ENCODE peak calls at places on chromosomes 16 and 17, in five cellular contexts. One of them, this sample, is unnamed.

GRCh38 chr17:12918132-12918531 is 99.7 kb downstream of the ELAC2 start:
- DNase-seq in H1: no peak
- DNase-seq in GM23338: no peak
- DNase-seq in endothelial cell of umbilical vein: no peak
- DNase-seq in K562: no peak
- DNase-seq in this sample: no peak

GRCh38 chr17:59154721-59155438 is at the start of gene SKA2:
- DNase-seq in H1: peak
- DNase-seq in GM23338: peak
- DNase-seq in endothelial cell of umbilical vein: no peak
- DNase-seq in K562: peak
- DNase-seq in this sample: no peak

GRCh38 chr17:81004336-81005015 is 12.8 kb downstream of the CHMP6 start:
- DNase-seq in H1: no peak
- DNase-seq in GM23338: no peak
- DNase-seq in endothelial cell of umbilical vein: no peak
- DNase-seq in K562: no peak
- DNase-seq in this sample: no peak

GRCh38 chr17:5035356-5035755 is at the start of gene SLC52A1:
- DNase-seq in H1: peak
- DNase-seq in GM23338: peak
- DNase-seq in endothelial cell of umbilical vein: no peak
- DNase-seq in K562: no peak
- DNase-seq in this sample: no peak

GRCh38 chr16:26787924-26788323 is 278.8 kb upstream of the C16orf82 start:
- DNase-seq in H1: no peak
- DNase-seq in GM23338: no peak
- DNase-seq in endothelial cell of umbilical vein: no peak
- DNase-seq in K562: peak
- DNase-seq in this sample: no peak

GRCh38 chr16:28182183-28182582 is 29.6 kb downstream of the XPO6 start:
- DNase-seq in H1: no peak
- DNase-seq in GM23338: no peak
- DNase-seq in endothelial cell of umbilical vein: no peak
- DNase-seq in K562: no peak
- DNase-seq in this sample: no peak

GRCh38 chr16:81703177-81704155 is 75.6 kb upstream of the PLCG2 start:
- DNase-seq in H1: no peak
- DNase-seq in GM23338: peak
- DNase-seq in endothelial cell of umbilical vein: peak
- DNase-seq in K562: no peak
- DNase-seq in this sample: no peak

GRCh38 chr16:20798364-20798763 is 7.9 kb downstream of the ERI2 start:
- DNase-seq in H1: no peak
- DNase-seq in GM23338: no peak
- DNase-seq in endothelial cell of umbilical vein: no peak
- DNase-seq in K562: no peak
- DNase-seq in this sample: no peak

GRCh38 chr17:73191443-73192218 is 1.2 kb upstream of the COG1 start:
- DNase-seq in H1: peak
- DNase-seq in GM23338: peak
- DNase-seq in endothelial cell of umbilical vein: peak
- DNase-seq in K562: peak
- DNase-seq in this sample: no peak

GRCh38 chr17:12613566-12613965 is 52.1 kb upstream of the MYOCD start:
- DNase-seq in H1: no peak
- DNase-seq in GM23338: peak
- DNase-seq in endothelial cell of umbilical vein: no peak
- DNase-seq in K562: no peak
- DNase-seq in this sample: no peak

GRCh38 chr17:66379539-66379938 is 77.1 kb downstream of the PRKCA start:
- DNase-seq in H1: no peak
- DNase-seq in GM23338: no peak
- DNase-seq in endothelial cell of umbilical vein: no peak
- DNase-seq in K562: no peak
- DNase-seq in this sample: no peak

GRCh38 chr17:66386789-66387351 is 84.5 kb downstream of the PRKCA start:
- DNase-seq in H1: no peak
- DNase-seq in GM23338: no peak
- DNase-seq in endothelial cell of umbilical vein: no peak
- DNase-seq in K562: no peak
- DNase-seq in this sample: no peak

GRCh38 chr17:66387391-66387981 is 85.1 kb downstream of the PRKCA start:
- DNase-seq in H1: no peak
- DNase-seq in GM23338: no peak
- DNase-seq in endothelial cell of umbilical vein: no peak
- DNase-seq in K562: no peak
- DNase-seq in this sample: no peak

GRCh38 chr17:66381701-66382362 is 79.4 kb downstream of the PRKCA start:
- DNase-seq in H1: no peak
- DNase-seq in GM23338: no peak
- DNase-seq in endothelial cell of umbilical vein: no peak
- DNase-seq in K562: no peak
- DNase-seq in this sample: no peak

DNA sequence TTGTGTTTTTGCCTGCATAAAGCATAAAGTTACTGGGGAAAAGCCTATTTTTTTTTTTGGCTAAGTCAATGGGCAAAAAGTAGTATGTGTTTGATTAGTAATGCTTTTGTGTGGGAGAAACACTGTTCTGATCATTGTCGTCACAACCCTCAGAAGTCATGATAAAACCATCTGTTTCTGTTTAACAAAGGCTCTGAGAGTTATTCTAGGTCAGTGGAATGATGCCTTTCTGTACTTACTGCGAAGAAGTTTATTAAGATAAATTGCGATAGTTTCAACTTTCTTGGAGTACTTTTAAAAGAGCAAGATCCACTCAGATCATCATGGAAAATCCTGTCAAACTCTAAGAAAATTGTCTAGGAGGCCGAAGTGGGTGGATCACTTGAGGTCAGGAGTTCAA is 80.9 kb downstream of the PRKCA start:
- DNase-seq in H1: no peak
- DNase-seq in GM23338: no peak
- DNase-seq in endothelial cell of umbilical vein: no peak
- DNase-seq in K562: no peak
- DNase-seq in this sample: peak
- TF ChIP-seq POLR2AphosphoS5 in H1: no peak
- TF ChIP-seq POLR2AphosphoS5 in GM23338: no peak
- TF ChIP-seq POLR2AphosphoS5 in endothelial cell of umbilical vein: no peak
- TF ChIP-seq POLR2AphosphoS5 in K562: no peak
- TF ChIP-seq POLR2AphosphoS5 in this sample: no peak

GRCh38 chr17:49359990-49360795 is 1.9 kb downstream of the ZNF652 start:
- DNase-seq in H1: no peak
- DNase-seq in GM23338: no peak
- DNase-seq in endothelial cell of umbilical vein: peak
- DNase-seq in K562: no peak
- DNase-seq in this sample: no peak
- H3K27ac ChIP-seq in H1: no peak
- H3K27ac ChIP-seq in GM23338: no peak
- H3K27ac ChIP-seq in endothelial cell of umbilical vein: peak
- H3K27ac ChIP-seq in K562: no peak
- H3K27ac ChIP-seq in this sample: peak

DNA sequence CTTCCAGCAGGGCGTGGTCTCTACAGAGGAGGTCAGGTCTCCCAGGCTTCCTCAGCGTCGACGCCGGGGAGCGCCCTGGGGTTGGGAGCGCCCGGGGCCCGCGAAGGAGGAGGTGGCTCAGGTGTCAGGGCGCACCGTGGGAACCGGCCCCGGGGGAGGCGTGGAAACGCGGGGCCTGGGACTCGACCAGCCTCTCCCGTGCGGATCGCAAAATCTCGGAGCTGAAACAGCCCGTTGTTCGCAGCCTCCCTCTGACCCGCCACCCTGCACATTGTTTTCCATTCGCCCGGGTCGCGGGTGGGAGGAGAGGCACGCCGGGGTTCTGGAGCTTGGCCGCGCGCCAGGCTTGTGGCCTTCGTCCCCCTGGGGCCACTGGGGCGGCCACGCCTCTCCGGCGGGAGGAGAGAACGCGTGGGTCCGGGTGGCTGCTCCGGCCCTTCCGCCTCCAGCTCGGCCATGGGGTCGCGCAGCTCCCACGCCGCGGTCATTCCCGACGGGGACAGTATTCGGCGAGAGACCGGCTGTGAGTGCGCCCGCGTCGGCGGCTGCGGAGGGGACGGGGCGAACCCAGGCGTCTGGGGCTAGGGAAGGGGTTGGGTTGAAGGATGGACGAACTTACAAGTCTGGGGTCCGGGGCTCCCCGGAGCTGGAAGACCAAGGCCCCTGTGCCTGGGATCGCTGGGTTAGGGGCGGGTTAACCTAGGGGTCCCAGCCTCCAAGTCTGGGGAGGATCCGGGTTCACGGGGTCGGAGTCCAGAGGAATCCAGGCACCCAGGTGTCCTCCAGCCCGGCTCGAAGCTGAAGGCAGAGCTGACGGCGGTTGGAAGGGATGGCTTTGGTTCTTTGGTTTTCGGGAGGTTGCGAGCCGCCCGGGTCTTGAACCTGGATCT is at the start of gene CHP2:
- DNase-seq in H1: no peak
- DNase-seq in GM23338: peak
- DNase-seq in endothelial cell of umbilical vein: no peak
- DNase-seq in K562: peak
- DNase-seq in this sample: no peak
- TF ChIP-seq EZH2 in H1: peak
- TF ChIP-seq EZH2 in GM23338: no peak
- TF ChIP-seq EZH2 in endothelial cell of umbilical vein: no peak
- TF ChIP-seq EZH2 in K562: no peak
- TF ChIP-seq EZH2 in this sample: no peak

DNA sequence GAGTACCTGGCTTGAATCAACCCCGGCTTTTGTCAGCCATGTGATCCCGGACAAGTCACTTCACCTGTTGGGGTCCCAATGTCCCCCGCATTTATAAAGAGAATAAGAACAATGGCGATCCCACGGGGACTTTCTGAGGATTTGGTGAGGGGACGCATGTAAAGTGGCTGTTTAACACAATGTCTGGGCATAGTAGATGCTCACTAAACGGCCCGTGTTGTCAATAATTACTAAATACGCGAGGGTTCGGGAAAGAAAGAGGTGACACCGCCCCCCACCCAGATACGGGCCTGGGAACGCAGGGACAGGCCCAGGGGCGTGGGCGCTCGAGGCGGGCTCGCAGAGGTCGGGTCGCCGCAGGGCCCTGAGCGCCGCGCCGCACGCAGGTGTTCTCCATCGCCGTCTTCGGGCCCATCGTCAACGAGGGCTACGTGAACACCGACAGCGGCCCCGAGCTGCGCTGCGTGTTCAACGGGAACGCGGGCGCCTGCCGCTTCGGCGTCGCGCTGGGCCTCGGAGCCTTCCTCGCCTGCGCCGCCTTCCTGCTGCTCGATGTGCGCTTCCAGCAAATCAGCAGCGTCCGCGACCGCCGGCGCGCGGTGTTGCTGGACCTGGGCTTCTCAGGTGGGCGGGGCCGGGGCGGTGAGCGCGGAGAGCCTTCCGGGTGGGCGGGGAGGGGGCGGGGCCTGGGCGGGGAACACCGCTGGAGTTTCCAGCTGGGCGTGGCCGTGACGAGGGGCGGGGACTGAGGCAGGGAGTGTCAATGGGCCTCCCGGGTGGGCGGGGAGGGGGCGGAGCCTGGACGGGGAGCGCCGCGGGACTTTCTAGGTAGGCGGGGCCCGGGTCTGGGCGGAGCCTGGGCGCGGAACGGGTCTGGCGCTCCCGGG is 2.1 kb downstream of the SYNGR3 start:
- DNase-seq in H1: peak
- DNase-seq in GM23338: peak
- DNase-seq in endothelial cell of umbilical vein: peak
- DNase-seq in K562: peak
- DNase-seq in this sample: peak
- TF ChIP-seq POLR2AphosphoS5 in H1: no peak
- TF ChIP-seq POLR2AphosphoS5 in GM23338: no peak
- TF ChIP-seq POLR2AphosphoS5 in endothelial cell of umbilical vein: no peak
- TF ChIP-seq POLR2AphosphoS5 in K562: no peak
- TF ChIP-seq POLR2AphosphoS5 in this sample: no peak

GRCh38 chr17:17816240-17816814 is 20.5 kb downstream of the SREBF1 start:
- DNase-seq in H1: no peak
- DNase-seq in GM23338: no peak
- DNase-seq in endothelial cell of umbilical vein: no peak
- DNase-seq in K562: no peak
- DNase-seq in this sample: no peak
- H3K27ac ChIP-seq in H1: no peak
- H3K27ac ChIP-seq in GM23338: no peak
- H3K27ac ChIP-seq in endothelial cell of umbilical vein: no peak
- H3K27ac ChIP-seq in K562: no peak
- H3K27ac ChIP-seq in this sample: no peak

DNA sequence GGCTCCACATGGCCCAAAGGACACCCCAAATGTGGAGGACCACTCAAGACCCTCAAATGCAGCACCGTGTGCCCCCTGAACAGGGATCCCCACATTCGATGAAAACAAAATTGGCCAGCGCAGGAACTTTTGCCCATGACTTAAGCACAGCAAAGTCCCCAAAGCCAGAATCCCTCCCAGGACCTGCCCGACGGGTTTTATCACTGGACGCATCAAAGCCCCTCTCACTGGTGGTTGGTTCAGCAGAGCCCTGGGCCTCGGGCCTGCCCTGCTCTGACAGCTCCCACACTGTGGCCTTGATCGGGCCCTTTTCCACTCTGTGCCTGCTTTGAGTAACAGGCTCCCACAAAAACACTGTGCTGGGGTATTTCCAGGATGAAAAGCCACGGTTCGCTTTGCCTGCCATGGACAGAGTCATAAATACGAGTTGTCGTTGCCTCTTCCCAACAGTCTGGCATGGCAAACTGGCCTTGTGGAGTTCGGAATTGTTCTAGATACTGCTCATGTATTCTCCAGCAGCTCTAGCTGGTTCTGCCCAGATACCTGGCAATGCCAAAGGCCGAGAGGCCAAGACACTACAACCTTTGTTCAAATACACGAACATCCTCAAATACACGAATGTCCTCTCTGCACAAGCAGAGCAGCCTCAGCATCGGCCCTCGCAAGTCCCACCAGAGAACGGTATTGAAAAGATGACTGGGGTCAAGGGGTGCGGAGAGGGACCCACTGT is 46.4 kb downstream of the TBC1D16 start:
- DNase-seq in H1: no peak
- DNase-seq in GM23338: no peak
- DNase-seq in endothelial cell of umbilical vein: no peak
- DNase-seq in K562: no peak
- DNase-seq in this sample: no peak
- TF ChIP-seq EZH2 in H1: no peak
- TF ChIP-seq EZH2 in GM23338: no peak
- TF ChIP-seq EZH2 in endothelial cell of umbilical vein: no peak
- TF ChIP-seq EZH2 in K562: peak
- TF ChIP-seq EZH2 in this sample: no peak

GRCh38 chr17:43434902-43435319 is 36.1 kb downstream of the ARL4D start:
- DNase-seq in H1: no peak
- DNase-seq in GM23338: no peak
- DNase-seq in endothelial cell of umbilical vein: no peak
- DNase-seq in K562: no peak
- DNase-seq in this sample: no peak
- TF ChIP-seq POLR2AphosphoS5 in H1: no peak
- TF ChIP-seq POLR2AphosphoS5 in GM23338: no peak
- TF ChIP-seq POLR2AphosphoS5 in endothelial cell of umbilical vein: no peak
- TF ChIP-seq POLR2AphosphoS5 in K562: no peak
- TF ChIP-seq POLR2AphosphoS5 in this sample: no peak